ENCODE peak calls at places on chromosomes 5 and 9, in seven cellular contexts. T is adipocyte, W is NCI-H2171, J is erythroblast, N is GM12865, V is HS-5, U is mesendoderm. D is an unnamed sample.

GRCh38 chr5:109328626-109329025 is 81.1 kb downstream of the PJA2 start:
- DNase-seq in T (no peak), W (no peak), J (no peak), N (no peak), V (peak; percentile 30), U (peak; percentile 21), D (no peak)

GRCh38 chr9:80175286-80175906 is 603.6 kb downstream of the TLE4 start:
- DNase-seq in T (peak; percentile 80), W (peak; percentile 17), J (peak; percentile 23), N (peak; percentile 49), V (no peak), U (peak; percentile 41), D (no peak)

GRCh38 chr5:90356612-90357011 is 52.9 kb downstream of the CETN3 start:
- DNase-seq in T (peak; percentile 46), W (no peak), J (no peak), N (no peak), V (no peak), U (no peak), D (no peak)

GRCh38 chr5:150244209-150244608 is 45.4 kb downstream of the CAMK2A start:
- DNase-seq in T (no peak), W (no peak), J (no peak), N (no peak), V (no peak), U (no peak), D (no peak)

GRCh38 chr5:106827061-106827460 is 843.7 kb downstream of the EFNA5 start:
- DNase-seq in T (peak; percentile 76), W (no peak), J (no peak), N (no peak), V (peak; percentile 89), U (no peak), D (peak; percentile 26)

GRCh38 chr5:133357758-133358157 is 254.6 kb downstream of the FSTL4 start:
- DNase-seq in T (no peak), W (no peak), J (no peak), N (no peak), V (no peak), U (no peak), D (no peak)

GRCh38 chr9:114098660-114099522 is at the start of gene KIF12:
- DNase-seq in T (peak; percentile 37), W (peak; percentile 93), J (peak; percentile 41), N (no peak), V (no peak), U (peak; percentile 80), D (peak; percentile 82)

GRCh38 chr9:11946521-11946920 is 746.7 kb upstream of the TYRP1 start:
- DNase-seq in T (peak; percentile 19), W (no peak), J (no peak), N (no peak), V (peak; percentile 11), U (no peak), D (no peak)

GRCh38 chr5:59709833-59710232 is 183.7 kb downstream of the PDE4D start:
- DNase-seq in T (peak; percentile 47), W (no peak), J (no peak), N (no peak), V (no peak), U (peak; percentile 71), D (peak; percentile 18)

GRCh38 chr5:179906795-179907569 is 715 bp downstream of the TBC1D9B start:
- DNase-seq in T (peak; percentile 42), W (no peak), J (peak; percentile 22), N (peak; percentile 35), V (peak; percentile 11), U (no peak), D (no peak)

GRCh38 chr5:131436081-131436480 is 172.2 kb downstream of the CDC42SE2 start:
- DNase-seq in T (no peak), W (no peak), J (peak; percentile 77), N (no peak), V (no peak), U (no peak), D (no peak)

GRCh38 chr5:134504629-134505300 is 20.7 kb upstream of the JADE2 start:
- DNase-seq in T (no peak), W (no peak), J (no peak), N (no peak), V (no peak), U (no peak), D (no peak)

GRCh38 chr5:66554211-66554610 is 42.0 kb upstream of the MAST4 start:
- DNase-seq in T (no peak), W (no peak), J (no peak), N (peak; percentile 53), V (peak; percentile 49), U (no peak), D (peak; percentile 18)

GRCh38 chr5:153525536-153525935 is 35.1 kb downstream of the GRIA1 start:
- DNase-seq in T (no peak), W (no peak), J (no peak), N (no peak), V (no peak), U (no peak), D (no peak)

GRCh38 chr9:133158695-133159094 is 5.0 kb downstream of the GBGT1 start:
- DNase-seq in T (no peak), W (no peak), J (no peak), N (no peak), V (no peak), U (no peak), D (no peak)

GRCh38 chr9:95012035-95012708 is 285.7 kb downstream of the AOPEP start:
- DNase-seq in T (peak; percentile 64), W (no peak), J (no peak), N (no peak), V (no peak), U (no peak), D (no peak)

GRCh38 chr5:84362061-84362720 is 22.5 kb downstream of the EDIL3 start:
- DNase-seq in T (peak; percentile 36), W (no peak), J (no peak), N (no peak), V (no peak), U (no peak), D (no peak)

GRCh38 chr5:138698713-138699112 is 54.5 kb upstream of the CTNNA1 start:
- DNase-seq in T (no peak), W (no peak), J (peak; percentile 5), N (no peak), V (no peak), U (no peak), D (no peak)

GRCh38 chr5:64569880-64570279 is 64.1 kb downstream of the RGS7BP start:
- DNase-seq in T (no peak), W (no peak), J (no peak), N (no peak), V (no peak), U (no peak), D (no peak)

GRCh38 chr5:175494271-175495183 is 16.2 kb downstream of the SFXN1 start:
- DNase-seq in T (no peak), W (no peak), J (no peak), N (no peak), V (no peak), U (no peak), D (no peak)

GRCh38 chr9:112748041-112748440 is 2.5 kb upstream of the SNX30 start:
- DNase-seq in T (no peak), W (no peak), J (no peak), N (no peak), V (no peak), U (no peak), D (no peak)

GRCh38 chr5:3615829-3616228 is 20.2 kb downstream of the IRX1 start:
- DNase-seq in T (no peak), W (no peak), J (no peak), N (no peak), V (no peak), U (no peak), D (no peak)

GRCh38 chr9:12759767-12760166 is 15.1 kb upstream of the LURAP1L start:
- DNase-seq in T (peak; percentile 68), W (no peak), J (no peak), N (no peak), V (no peak), U (no peak), D (no peak)

GRCh38 chr5:88689662-88690351 is 193.2 kb downstream of the MEF2C start:
- DNase-seq in T (no peak), W (no peak), J (no peak), N (no peak), V (no peak), U (no peak), D (no peak)

GRCh38 chr5:125181955-125182354 is 435.5 kb upstream of the ZNF608 start:
- DNase-seq in T (no peak), W (no peak), J (no peak), N (no peak), V (no peak), U (no peak), D (no peak)

GRCh38 chr5:131671994-131672655 is 37.1 kb upstream of the RAPGEF6 start:
- DNase-seq in T (peak; percentile 88), W (no peak), J (no peak), N (no peak), V (no peak), U (peak; percentile 51), D (no peak)

GRCh38 chr9:21919377-21920362 is 74.5 kb downstream of the CDKN2A start:
- DNase-seq in T (peak; percentile 20), W (no peak), J (no peak), N (peak; percentile 60), V (peak; percentile 58), U (no peak), D (peak; percentile 29)

GRCh38 chr9:93909242-93909616 is 45.9 kb downstream of the BARX1 start:
- DNase-seq in T (no peak), W (no peak), J (no peak), N (no peak), V (no peak), U (no peak), D (no peak)

D was measured in epithelial cell of proximal tubule.